ENCODE peak calls at places on chromosomes 3 and 15, in seven cellular contexts. R is fibroblast of mammary gland, X is omental fat pad, T is neural progenitor cell, S is dorsolateral prefrontal cortex, J is fibroblast of the aortic adventitia, L is SJSA1. V is an unnamed sample.

GRCh38 chr3:122055215-122055614 is at the start of gene CD86:
- DNase-seq in R (no peak), X (no peak), T (no peak), S (no peak), J (no peak), L (no peak), V (no peak)

GRCh38 chr3:122324871-122325323 is at the start of gene CSTA:
- DNase-seq in R (peak), X (no peak), T (no peak), S (no peak), J (peak), L (no peak), V (no peak)

GRCh38 chr15:37877851-37878577 is 56.4 kb upstream of the TMCO5A start:
- DNase-seq in R (peak), X (no peak), T (no peak), S (no peak), J (peak), L (peak), V (no peak)

GRCh38 chr3:149352556-149352955 is 19.1 kb upstream of the TM4SF18 start:
- DNase-seq in R (peak), X (no peak), T (peak), S (peak), J (peak), L (peak), V (peak)

GRCh38 chr15:77091072-77091471 is 20.2 kb upstream of the TSPAN3 start:
- DNase-seq in R (no peak), X (no peak), T (no peak), S (no peak), J (no peak), L (no peak), V (no peak)

GRCh38 chr3:122390665-122391064 is 6.7 kb downstream of the FAM162A start:
- DNase-seq in R (no peak), X (no peak), T (no peak), S (no peak), J (no peak), L (no peak), V (no peak)

GRCh38 chr3:661356-661755 is 431.5 kb upstream of the CNTN6 start:
- DNase-seq in R (no peak), X (no peak), T (no peak), S (no peak), J (no peak), L (no peak), V (no peak)

GRCh38 chr15:92733934-92734521 is 78.5 kb upstream of the FAM174B start:
- DNase-seq in R (peak), X (no peak), T (no peak), S (peak), J (peak), L (no peak), V (peak)

GRCh38 chr15:70906842-70907241 is 14.2 kb downstream of the LRRC49 start:
- DNase-seq in R (peak), X (no peak), T (no peak), S (no peak), J (peak), L (no peak), V (no peak)

V was measured in WTC11.